ENCODE peak calls at places on chromosome 1, in eight cellular contexts. Q, Z, T, H, M, Y, W and I are unnamed samples.

GRCh38 chr1:184954232-184954995 is 19.9 kb downstream of the NIBAN1 start:
- DNase-seq in W (no peak), M (no peak), Z (no peak), Y (no peak), T (no peak), H (no peak), Q (peak; percentile 9), I (no peak)

GRCh38 chr1:198530964-198531363 is 9.5 kb downstream of the ATP6V1G3 start:
- DNase-seq in Z (no peak), W (no peak), Q (no peak), T (no peak), H (no peak), Y (no peak), M (no peak), I (no peak)

GRCh38 chr1:151013518-151013917 is 5.3 kb downstream of the PRUNE1 start:
- DNase-seq in H (no peak), Z (no peak), T (no peak), Y (no peak), Q (no peak), W (no peak), M (no peak), I (no peak)

GRCh38 chr1:182629674-182630073 is 25.5 kb upstream of the RGS16 start:
- DNase-seq in M (no peak), W (no peak), T (no peak), H (no peak), Y (no peak), Q (no peak), Z (peak; percentile 36), I (no peak)

GRCh38 chr1:149845416-149845815 is 54.0 kb upstream of the BOLA1 start:
- DNase-seq in M (no peak), Z (no peak), H (no peak), Y (no peak), W (no peak), T (no peak), Q (no peak), I (no peak)

GRCh38 chr1:241939798-241940197 is 17.8 kb upstream of the BECN2 start:
- DNase-seq in T (no peak), Q (no peak), Y (no peak), H (no peak), M (no peak), W (no peak), Z (no peak), I (no peak)

GRCh38 chr1:10788592-10789006 is 7.8 kb downstream of the CASZ1 start:
- DNase-seq in T (no peak), Z (no peak), Y (no peak), M (no peak), Q (no peak), W (peak; percentile 73), H (no peak), I (peak; percentile 78)

GRCh38 chr1:228445867-228446584 is 29.4 kb upstream of the TRIM17 start:
- DNase-seq in H (no peak), W (peak; percentile 50), T (no peak), M (no peak), Q (peak; percentile 23), Y (peak; percentile 17), Z (no peak), I (no peak)

GRCh38 chr1:69787151-69787550 is 219.4 kb downstream of the LRRC7 start:
- DNase-seq in M (no peak), Q (no peak), W (no peak), T (no peak), Y (no peak), Z (no peak), H (no peak), I (no peak)

GRCh38 chr1:210321131-210321530 is 7.6 kb upstream of the HHAT start:
- DNase-seq in T (no peak), H (no peak), W (no peak), Z (no peak), M (no peak), Y (no peak), Q (no peak), I (no peak)

GRCh38 chr1:149942207-149942606 is 5.5 kb upstream of the MTMR11 start:
- DNase-seq in Z (no peak), H (no peak), Y (no peak), M (no peak), Q (no peak), T (no peak), W (no peak), I (no peak)

GRCh38 chr1:65979145-65979544 is 186.4 kb downstream of the PDE4B start:
- DNase-seq in T (no peak), Z (no peak), W (no peak), H (no peak), M (no peak), Y (no peak), Q (no peak), I (no peak)

GRCh38 chr1:200771625-200772555 is 33.2 kb downstream of the CAMSAP2 start:
- DNase-seq in Q (no peak), M (no peak), Y (no peak), Z (no peak), H (no peak), T (peak; percentile 32), W (no peak), I (no peak)

GRCh38 chr1:76141898-76142297 is 67.4 kb downstream of the ST6GALNAC3 start:
- DNase-seq in M (no peak), T (no peak), Y (no peak), H (no peak), Z (no peak), W (no peak), Q (no peak), I (no peak)

GRCh38 chr1:110879758-110880606 is 7.0 kb downstream of the CD53 start:
- DNase-seq in W (no peak), T (no peak), Q (no peak), Z (peak; percentile 46), H (no peak), M (no peak), Y (no peak), I (no peak)

GRCh38 chr1:186086583-186086982 is 288.5 kb downstream of the TPR start:
- DNase-seq in T (no peak), Y (no peak), Z (no peak), M (no peak), H (no peak), Q (no peak), W (no peak), I (no peak)

GRCh38 chr1:4506591-4506990 is 147.8 kb upstream of the AJAP1 start:
- DNase-seq in M (no peak), W (no peak), T (no peak), H (no peak), Y (no peak), Q (no peak), Z (no peak), I (no peak)

DNA sequence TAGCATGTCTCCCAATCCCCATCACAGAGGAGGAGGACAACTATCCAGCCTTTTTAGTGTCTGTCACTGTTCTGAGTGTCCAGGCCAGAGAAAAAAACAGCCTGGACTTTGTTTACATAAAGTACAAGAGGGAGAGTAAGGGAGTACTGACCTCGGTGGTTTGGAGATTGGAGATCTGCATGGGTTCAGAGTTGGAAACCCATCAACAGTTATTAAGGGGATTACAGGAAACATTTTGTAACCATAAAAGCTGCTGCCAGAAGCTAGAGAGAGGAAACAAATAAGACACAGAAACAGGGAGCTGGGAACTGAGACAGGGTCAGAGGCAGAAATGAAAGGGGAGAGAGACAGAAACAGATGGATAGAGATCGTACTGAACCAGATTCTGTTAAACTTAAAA is 131.5 kb upstream of the CTTNBP2NL start:
- DNase-seq in W (no peak), Y (no peak), H (no peak), Q (no peak), M (no peak), Z (no peak), T (no peak), I (no peak)
- TF ChIP-seq CTCF in W (no peak), Y (no peak), H (no peak), Q (no peak), M (no peak), Z (no peak), T (no peak), I (no peak)

GRCh38 chr1:154669464-154670282 is 61.7 kb upstream of the ADAR start:
- DNase-seq in W (peak; percentile 65), H (peak; percentile 75), Y (peak; percentile 47), T (peak; percentile 67), Z (peak; percentile 67), Q (peak; percentile 56), M (peak; percentile 31), I (no peak)
- TF ChIP-seq CTCF in W (peak; percentile 69), H (peak; percentile 91), Y (peak; percentile 81), T (peak; percentile 95), Z (peak; percentile 83), Q (peak; percentile 84), M (peak; percentile 70), I (peak; percentile 94)

GRCh38 chr1:156124557-156125483 is 10.3 kb downstream of the LMNA start:
- DNase-seq in Z (peak; percentile 53), Q (no peak), W (no peak), H (no peak), Y (no peak), M (no peak), T (no peak), I (no peak)

GRCh38 chr1:156122519-156123355 is 8.2 kb downstream of the LMNA start:
- DNase-seq in Y (no peak), W (peak; percentile 84), H (peak; percentile 87), T (no peak), Q (peak; percentile 89), Z (no peak), M (no peak), I (no peak)

GRCh38 chr1:156121441-156121840 is 6.9 kb downstream of the LMNA start:
- DNase-seq in Y (no peak), T (no peak), Z (no peak), M (no peak), W (no peak), Q (no peak), H (no peak), I (no peak)

GRCh38 chr1:156122086-156122485 is 7.6 kb downstream of the LMNA start:
- DNase-seq in Q (no peak), T (no peak), Z (no peak), Y (no peak), H (no peak), M (no peak), W (no peak), I (no peak)

DNA sequence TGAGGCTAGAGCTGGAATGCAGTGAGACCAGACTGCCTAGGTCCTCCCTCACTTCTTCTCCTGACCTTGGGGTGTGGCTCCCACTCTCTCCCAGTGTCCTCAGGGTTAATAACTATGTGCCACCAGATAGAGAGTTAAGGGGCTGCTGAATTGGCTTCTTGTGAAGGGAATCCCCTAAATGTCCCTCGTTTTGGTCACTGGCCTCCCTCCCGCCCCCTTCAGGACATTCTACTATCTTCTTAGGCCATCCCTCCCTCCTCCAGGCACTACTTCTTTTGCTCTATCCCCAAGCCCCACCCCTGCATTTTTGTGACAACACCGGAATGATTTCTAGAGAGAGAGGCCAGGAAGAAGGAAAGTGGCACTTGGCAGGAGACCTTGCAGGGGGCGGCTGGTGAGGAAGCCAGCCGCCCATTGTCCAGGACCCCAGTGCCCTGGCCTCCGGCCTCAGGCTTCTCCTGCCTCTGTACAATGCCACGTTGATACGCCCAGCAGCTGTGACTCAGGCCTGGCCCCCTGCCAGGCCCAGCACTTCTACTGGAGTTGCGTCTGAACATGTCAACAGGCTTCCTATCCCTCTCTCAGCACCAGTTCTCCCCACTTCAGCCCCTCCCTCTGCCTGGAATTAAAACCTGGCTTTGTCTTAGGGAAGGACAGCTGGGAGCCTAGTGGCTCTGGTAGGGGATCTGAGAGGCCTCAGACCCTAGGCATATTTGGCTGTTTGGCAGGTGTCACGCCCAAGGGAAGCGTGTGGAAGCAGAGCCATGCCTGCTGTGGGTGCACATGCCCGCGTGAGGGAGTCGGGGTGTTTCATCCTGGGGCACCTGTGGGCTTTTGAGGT is 9.1 kb downstream of the LMNA start:
- DNase-seq in M (peak; percentile 96), Q (peak; percentile 95), H (peak; percentile 88), W (peak; percentile 96), T (peak; percentile 91), Y (no peak), Z (peak; percentile 64), I (no peak)
- TF ChIP-seq CTCF in M (peak; percentile 52), Q (peak; percentile 75), H (peak; percentile 71), W (no peak), T (no peak), Y (no peak), Z (no peak), I (peak; percentile 75)

GRCh38 chr1:8698012-8698411 is 119.4 kb downstream of the RERE start:
- DNase-seq in Y (no peak), Z (no peak), T (no peak), W (no peak), H (no peak), Q (no peak), M (no peak), I (no peak)
- TF ChIP-seq CTCF in Y (no peak), Z (no peak), T (no peak), W (no peak), H (no peak), Q (no peak), M (no peak), I (no peak)